ENCODE peak calls at places on chromosomes 5 and 9, in ten cellular contexts. One of them, this sample, is unnamed.

GRCh38 chr9:136471802-136472487 is 10.9 kb downstream of the SEC16A start:
- DNase-seq in AG08395: no peak
- DNase-seq in RWPE1: no peak
- DNase-seq in small intestine: no peak
- DNase-seq in B cell: no peak
- DNase-seq in CD8-positive, alpha-beta memory T cell: no peak
- DNase-seq in lower leg skin: no peak
- DNase-seq in stimulated activated naive CD8-positive, alpha-beta T cell treated with anti-CD3 and anti-CD28 coated beads, Interleukin-15, amount 100 ng/mL, for 72 hours: no peak
- DNase-seq in sciatic nerve: no peak
- DNase-seq in heart left ventricle: no peak
- DNase-seq in this sample: no peak

GRCh38 chr9:97398999-97399758 is 12.7 kb upstream of the TDRD7 start:
- DNase-seq in AG08395: peak; percentile 85
- DNase-seq in RWPE1: peak; percentile 100
- DNase-seq in small intestine: peak; percentile 89
- DNase-seq in B cell: peak; percentile 59
- DNase-seq in CD8-positive, alpha-beta memory T cell: peak; percentile 57
- DNase-seq in lower leg skin: peak; percentile 89
- DNase-seq in stimulated activated naive CD8-positive, alpha-beta T cell treated with anti-CD3 and anti-CD28 coated beads, Interleukin-15, amount 100 ng/mL, for 72 hours: peak; percentile 70
- DNase-seq in sciatic nerve: peak; percentile 69
- DNase-seq in heart left ventricle: peak; percentile 83
- DNase-seq in this sample: peak; percentile 66

GRCh38 chr5:5572010-5572982 is 149.8 kb downstream of the ICE1 start:
- DNase-seq in AG08395: no peak
- DNase-seq in RWPE1: no peak
- DNase-seq in small intestine: no peak
- DNase-seq in B cell: no peak
- DNase-seq in CD8-positive, alpha-beta memory T cell: no peak
- DNase-seq in lower leg skin: peak; percentile 74
- DNase-seq in stimulated activated naive CD8-positive, alpha-beta T cell treated with anti-CD3 and anti-CD28 coated beads, Interleukin-15, amount 100 ng/mL, for 72 hours: no peak
- DNase-seq in sciatic nerve: peak; percentile 62
- DNase-seq in heart left ventricle: peak; percentile 54
- DNase-seq in this sample: peak; percentile 43

GRCh38 chr5:173454764-173455598 is 126.8 kb upstream of the STC2 start:
- DNase-seq in AG08395: peak; percentile 95
- DNase-seq in RWPE1: peak; percentile 96
- DNase-seq in small intestine: no peak
- DNase-seq in B cell: no peak
- DNase-seq in CD8-positive, alpha-beta memory T cell: no peak
- DNase-seq in lower leg skin: peak; percentile 92
- DNase-seq in stimulated activated naive CD8-positive, alpha-beta T cell treated with anti-CD3 and anti-CD28 coated beads, Interleukin-15, amount 100 ng/mL, for 72 hours: no peak
- DNase-seq in sciatic nerve: no peak
- DNase-seq in heart left ventricle: peak; percentile 64
- DNase-seq in this sample: peak; percentile 80

GRCh38 chr5:133801955-133802751 is 166.3 kb downstream of the C5orf15 start:
- DNase-seq in AG08395: peak; percentile 50
- DNase-seq in RWPE1: no peak
- DNase-seq in small intestine: peak; percentile 12
- DNase-seq in B cell: no peak
- DNase-seq in CD8-positive, alpha-beta memory T cell: no peak
- DNase-seq in lower leg skin: no peak
- DNase-seq in stimulated activated naive CD8-positive, alpha-beta T cell treated with anti-CD3 and anti-CD28 coated beads, Interleukin-15, amount 100 ng/mL, for 72 hours: no peak
- DNase-seq in sciatic nerve: peak; percentile 63
- DNase-seq in heart left ventricle: peak; percentile 69
- DNase-seq in this sample: peak; percentile 85

GRCh38 chr9:34653610-34654072 is 1.7 kb downstream of the IL11RA start:
- DNase-seq in AG08395: peak; percentile 47
- DNase-seq in RWPE1: no peak
- DNase-seq in small intestine: no peak
- DNase-seq in B cell: no peak
- DNase-seq in CD8-positive, alpha-beta memory T cell: no peak
- DNase-seq in lower leg skin: no peak
- DNase-seq in stimulated activated naive CD8-positive, alpha-beta T cell treated with anti-CD3 and anti-CD28 coated beads, Interleukin-15, amount 100 ng/mL, for 72 hours: no peak
- DNase-seq in sciatic nerve: no peak
- DNase-seq in heart left ventricle: no peak
- DNase-seq in this sample: no peak

GRCh38 chr9:79917417-79917816 is 345.7 kb downstream of the TLE4 start:
- DNase-seq in AG08395: peak; percentile 14
- DNase-seq in RWPE1: no peak
- DNase-seq in small intestine: no peak
- DNase-seq in B cell: no peak
- DNase-seq in CD8-positive, alpha-beta memory T cell: no peak
- DNase-seq in lower leg skin: no peak
- DNase-seq in stimulated activated naive CD8-positive, alpha-beta T cell treated with anti-CD3 and anti-CD28 coated beads, Interleukin-15, amount 100 ng/mL, for 72 hours: no peak
- DNase-seq in sciatic nerve: no peak
- DNase-seq in heart left ventricle: no peak
- DNase-seq in this sample: no peak

GRCh38 chr5:109160468-109160867 is 249.3 kb downstream of the PJA2 start:
- DNase-seq in AG08395: no peak
- DNase-seq in RWPE1: no peak
- DNase-seq in small intestine: no peak
- DNase-seq in B cell: no peak
- DNase-seq in CD8-positive, alpha-beta memory T cell: no peak
- DNase-seq in lower leg skin: no peak
- DNase-seq in stimulated activated naive CD8-positive, alpha-beta T cell treated with anti-CD3 and anti-CD28 coated beads, Interleukin-15, amount 100 ng/mL, for 72 hours: no peak
- DNase-seq in sciatic nerve: no peak
- DNase-seq in heart left ventricle: no peak
- DNase-seq in this sample: no peak

GRCh38 chr9:93585259-93585658 is 8.9 kb downstream of the PHF2 start:
- DNase-seq in AG08395: no peak
- DNase-seq in RWPE1: no peak
- DNase-seq in small intestine: no peak
- DNase-seq in B cell: no peak
- DNase-seq in CD8-positive, alpha-beta memory T cell: no peak
- DNase-seq in lower leg skin: peak; percentile 72
- DNase-seq in stimulated activated naive CD8-positive, alpha-beta T cell treated with anti-CD3 and anti-CD28 coated beads, Interleukin-15, amount 100 ng/mL, for 72 hours: no peak
- DNase-seq in sciatic nerve: no peak
- DNase-seq in heart left ventricle: no peak
- DNase-seq in this sample: no peak

GRCh38 chr9:97928968-97929604 is 6.8 kb upstream of the TRMO start:
- DNase-seq in AG08395: no peak
- DNase-seq in RWPE1: no peak
- DNase-seq in small intestine: no peak
- DNase-seq in B cell: no peak
- DNase-seq in CD8-positive, alpha-beta memory T cell: no peak
- DNase-seq in lower leg skin: no peak
- DNase-seq in stimulated activated naive CD8-positive, alpha-beta T cell treated with anti-CD3 and anti-CD28 coated beads, Interleukin-15, amount 100 ng/mL, for 72 hours: no peak
- DNase-seq in sciatic nerve: no peak
- DNase-seq in heart left ventricle: no peak
- DNase-seq in this sample: no peak

GRCh38 chr9:108621991-108622390 is 233.8 kb downstream of the ACTL7B start:
- DNase-seq in AG08395: no peak
- DNase-seq in RWPE1: no peak
- DNase-seq in small intestine: no peak
- DNase-seq in B cell: no peak
- DNase-seq in CD8-positive, alpha-beta memory T cell: no peak
- DNase-seq in lower leg skin: no peak
- DNase-seq in stimulated activated naive CD8-positive, alpha-beta T cell treated with anti-CD3 and anti-CD28 coated beads, Interleukin-15, amount 100 ng/mL, for 72 hours: no peak
- DNase-seq in sciatic nerve: no peak
- DNase-seq in heart left ventricle: no peak
- DNase-seq in this sample: no peak

GRCh38 chr5:150700298-150700599 is 613 bp downstream of the RBM22 start:
- DNase-seq in AG08395: no peak
- DNase-seq in RWPE1: no peak
- DNase-seq in small intestine: no peak
- DNase-seq in B cell: no peak
- DNase-seq in CD8-positive, alpha-beta memory T cell: no peak
- DNase-seq in lower leg skin: no peak
- DNase-seq in stimulated activated naive CD8-positive, alpha-beta T cell treated with anti-CD3 and anti-CD28 coated beads, Interleukin-15, amount 100 ng/mL, for 72 hours: no peak
- DNase-seq in sciatic nerve: no peak
- DNase-seq in heart left ventricle: no peak
- DNase-seq in this sample: no peak

GRCh38 chr5:54296386-54296785 is 14.0 kb downstream of the ARL15 start:
- DNase-seq in AG08395: no peak
- DNase-seq in RWPE1: no peak
- DNase-seq in small intestine: peak; percentile 50
- DNase-seq in B cell: no peak
- DNase-seq in CD8-positive, alpha-beta memory T cell: no peak
- DNase-seq in lower leg skin: no peak
- DNase-seq in stimulated activated naive CD8-positive, alpha-beta T cell treated with anti-CD3 and anti-CD28 coated beads, Interleukin-15, amount 100 ng/mL, for 72 hours: no peak
- DNase-seq in sciatic nerve: no peak
- DNase-seq in heart left ventricle: no peak
- DNase-seq in this sample: no peak

GRCh38 chr5:14280294-14280854 is 137.2 kb downstream of the TRIO start:
- DNase-seq in AG08395: no peak
- DNase-seq in RWPE1: no peak
- DNase-seq in small intestine: no peak
- DNase-seq in B cell: no peak
- DNase-seq in CD8-positive, alpha-beta memory T cell: no peak
- DNase-seq in lower leg skin: no peak
- DNase-seq in stimulated activated naive CD8-positive, alpha-beta T cell treated with anti-CD3 and anti-CD28 coated beads, Interleukin-15, amount 100 ng/mL, for 72 hours: no peak
- DNase-seq in sciatic nerve: no peak
- DNase-seq in heart left ventricle: no peak
- DNase-seq in this sample: no peak

GRCh38 chr9:78775211-78775610 is 478.3 kb downstream of the PSAT1 start:
- DNase-seq in AG08395: no peak
- DNase-seq in RWPE1: no peak
- DNase-seq in small intestine: no peak
- DNase-seq in B cell: no peak
- DNase-seq in CD8-positive, alpha-beta memory T cell: no peak
- DNase-seq in lower leg skin: no peak
- DNase-seq in stimulated activated naive CD8-positive, alpha-beta T cell treated with anti-CD3 and anti-CD28 coated beads, Interleukin-15, amount 100 ng/mL, for 72 hours: no peak
- DNase-seq in sciatic nerve: no peak
- DNase-seq in heart left ventricle: no peak
- DNase-seq in this sample: no peak

GRCh38 chr5:150196986-150197385 is 7.1 kb downstream of the SLC6A7 start:
- DNase-seq in AG08395: no peak
- DNase-seq in RWPE1: no peak
- DNase-seq in small intestine: no peak
- DNase-seq in B cell: no peak
- DNase-seq in CD8-positive, alpha-beta memory T cell: no peak
- DNase-seq in lower leg skin: no peak
- DNase-seq in stimulated activated naive CD8-positive, alpha-beta T cell treated with anti-CD3 and anti-CD28 coated beads, Interleukin-15, amount 100 ng/mL, for 72 hours: no peak
- DNase-seq in sciatic nerve: no peak
- DNase-seq in heart left ventricle: no peak
- DNase-seq in this sample: no peak

GRCh38 chr9:131036071-131036470 is 27.1 kb downstream of the LAMC3 start:
- DNase-seq in AG08395: no peak
- DNase-seq in RWPE1: no peak
- DNase-seq in small intestine: no peak
- DNase-seq in B cell: no peak
- DNase-seq in CD8-positive, alpha-beta memory T cell: no peak
- DNase-seq in lower leg skin: no peak
- DNase-seq in stimulated activated naive CD8-positive, alpha-beta T cell treated with anti-CD3 and anti-CD28 coated beads, Interleukin-15, amount 100 ng/mL, for 72 hours: no peak
- DNase-seq in sciatic nerve: no peak
- DNase-seq in heart left ventricle: no peak
- DNase-seq in this sample: no peak

GRCh38 chr9:22214021-22214420 is 204.9 kb upstream of the CDKN2B start:
- DNase-seq in AG08395: no peak
- DNase-seq in RWPE1: no peak
- DNase-seq in small intestine: no peak
- DNase-seq in B cell: no peak
- DNase-seq in CD8-positive, alpha-beta memory T cell: no peak
- DNase-seq in lower leg skin: no peak
- DNase-seq in stimulated activated naive CD8-positive, alpha-beta T cell treated with anti-CD3 and anti-CD28 coated beads, Interleukin-15, amount 100 ng/mL, for 72 hours: no peak
- DNase-seq in sciatic nerve: no peak
- DNase-seq in heart left ventricle: no peak
- DNase-seq in this sample: no peak

GRCh38 chr9:120916573-120916972 is 10.0 kb downstream of the TRAF1 start:
- DNase-seq in AG08395: peak; percentile 70
- DNase-seq in RWPE1: no peak
- DNase-seq in small intestine: no peak
- DNase-seq in B cell: no peak
- DNase-seq in CD8-positive, alpha-beta memory T cell: no peak
- DNase-seq in lower leg skin: peak; percentile 95
- DNase-seq in stimulated activated naive CD8-positive, alpha-beta T cell treated with anti-CD3 and anti-CD28 coated beads, Interleukin-15, amount 100 ng/mL, for 72 hours: no peak
- DNase-seq in sciatic nerve: peak; percentile 73
- DNase-seq in heart left ventricle: peak; percentile 62
- DNase-seq in this sample: peak; percentile 76

GRCh38 chr9:137837345-137838278 is 40.0 kb upstream of the CACNA1B start:
- DNase-seq in AG08395: no peak
- DNase-seq in RWPE1: no peak
- DNase-seq in small intestine: no peak
- DNase-seq in B cell: no peak
- DNase-seq in CD8-positive, alpha-beta memory T cell: no peak
- DNase-seq in lower leg skin: no peak
- DNase-seq in stimulated activated naive CD8-positive, alpha-beta T cell treated with anti-CD3 and anti-CD28 coated beads, Interleukin-15, amount 100 ng/mL, for 72 hours: no peak
- DNase-seq in sciatic nerve: peak; percentile 53
- DNase-seq in heart left ventricle: no peak
- DNase-seq in this sample: no peak

GRCh38 chr5:92678576-92679105 is 902.4 kb downstream of the NR2F1-AS1 start:
- DNase-seq in AG08395: no peak
- DNase-seq in RWPE1: no peak
- DNase-seq in small intestine: no peak
- DNase-seq in B cell: no peak
- DNase-seq in CD8-positive, alpha-beta memory T cell: no peak
- DNase-seq in lower leg skin: no peak
- DNase-seq in stimulated activated naive CD8-positive, alpha-beta T cell treated with anti-CD3 and anti-CD28 coated beads, Interleukin-15, amount 100 ng/mL, for 72 hours: no peak
- DNase-seq in sciatic nerve: no peak
- DNase-seq in heart left ventricle: no peak
- DNase-seq in this sample: no peak